ENCODE peak calls at places on chromosomes 11 and 22, in six cellular contexts. Y is SK-N-SH, M is K562, D is HCT116, L is GM12878, W is HepG2. Q is an unnamed sample. For H3K36me3, the result is how much of the 10 kb centered on the place peaks cover.

GRCh38 chr11:97269527-97269926 is 879.7 kb downstream of the JRKL start:
- DNase-seq in D (no peak), W (peak), L (no peak), M (no peak), Y (peak), Q (no peak)

GRCh38 chr22:27629908-27630733 is 171.4 kb downstream of the MN1 start:
- DNase-seq in Y (no peak), D (no peak), W (no peak), M (no peak), L (no peak), Q (no peak)

GRCh38 chr11:77636738-77637344 is 753 bp downstream of the CLNS1A start:
- DNase-seq in L (no peak), M (peak), D (no peak), W (no peak), Y (peak), Q (no peak)

GRCh38 chr22:22810018-22810427 is 77.6 kb upstream of the IGLL5 start:
- DNase-seq in M (peak), L (no peak), Y (peak), W (peak), D (peak), Q (no peak)

GRCh38 chr22:36863281-36863680 is 2.5 kb downstream of the NCF4 start:
- DNase-seq in Y (no peak), L (no peak), M (no peak), W (no peak), D (no peak), Q (no peak)

GRCh38 chr11:69171476-69171875 is 15.7 kb downstream of the SMIM38 start:
- DNase-seq in L (no peak), Y (no peak), W (no peak), M (no peak), D (no peak), Q (no peak)

GRCh38 chr11:35253237-35253636 is 114.3 kb downstream of the CD44 start:
- DNase-seq in M (no peak), W (no peak), L (no peak), Y (no peak), D (no peak), Q (no peak)

GRCh38 chr22:28051787-28052356 is 132.8 kb upstream of the PITPNB start:
- DNase-seq in Y (peak), D (peak), M (peak), W (peak), L (no peak), Q (peak)

GRCh38 chr11:36222755-36223635 is 66.2 kb downstream of the COMMD9 start:
- DNase-seq in W (no peak), L (no peak), Y (no peak), M (no peak), D (no peak), Q (no peak)

GRCh38 chr11:2987881-2988280 is 4.2 kb downstream of the NAP1L4 start:
- DNase-seq in D (no peak), M (no peak), L (no peak), Y (no peak), W (no peak), Q (no peak)

GRCh38 chr11:77056814-77057402 is 9.9 kb upstream of the CAPN5 start:
- DNase-seq in D (no peak), Y (no peak), M (no peak), W (no peak), L (no peak), Q (no peak)

GRCh38 chr11:131408011-131408640 is 37.7 kb downstream of the NTM start:
- DNase-seq in Y (peak), M (no peak), D (no peak), W (peak), L (no peak), Q (peak)

GRCh38 chr11:44990665-44991064 is 40.0 kb upstream of the TP53I11 start:
- DNase-seq in D (no peak), Y (no peak), M (no peak), W (no peak), L (no peak), Q (no peak)

GRCh38 chr11:73760066-73760679 is 701 bp downstream of the RAB6A start:
- DNase-seq in Y (peak), D (no peak), M (peak), L (no peak), W (no peak), Q (no peak)

GRCh38 chr22:27699676-27700075 is 101.9 kb downstream of the MN1 start:
- DNase-seq in D (no peak), L (no peak), W (no peak), Y (peak), M (no peak), Q (no peak)

GRCh38 chr11:3127706-3128355 is 37.3 kb downstream of the OSBPL5 start:
- DNase-seq in Y (no peak), L (no peak), D (no peak), W (no peak), M (no peak), Q (no peak)

GRCh38 chr11:78763664-78764063 is 189.0 kb upstream of the NARS2 start:
- DNase-seq in Y (no peak), D (no peak), M (no peak), W (no peak), L (no peak), Q (no peak)

GRCh38 chr11:118715837-118716260 is 36.4 kb upstream of the TREH start:
- DNase-seq in Y (no peak), D (no peak), L (no peak), M (peak), W (no peak), Q (no peak)

GRCh38 chr22:49413551-49413950 is 414.1 kb downstream of the BRD1 start:
- DNase-seq in M (no peak), Y (no peak), W (no peak), D (no peak), L (no peak), Q (no peak)

GRCh38 chr11:111438168-111438567 is 59.1 kb upstream of the POU2AF1 start:
- DNase-seq in L (no peak), M (no peak), D (no peak), Y (no peak), W (no peak), Q (no peak)
- TF ChIP-seq REST in L (no peak), M (no peak), D (no peak), Y (no peak), W (no peak), Q (no peak)

DNA sequence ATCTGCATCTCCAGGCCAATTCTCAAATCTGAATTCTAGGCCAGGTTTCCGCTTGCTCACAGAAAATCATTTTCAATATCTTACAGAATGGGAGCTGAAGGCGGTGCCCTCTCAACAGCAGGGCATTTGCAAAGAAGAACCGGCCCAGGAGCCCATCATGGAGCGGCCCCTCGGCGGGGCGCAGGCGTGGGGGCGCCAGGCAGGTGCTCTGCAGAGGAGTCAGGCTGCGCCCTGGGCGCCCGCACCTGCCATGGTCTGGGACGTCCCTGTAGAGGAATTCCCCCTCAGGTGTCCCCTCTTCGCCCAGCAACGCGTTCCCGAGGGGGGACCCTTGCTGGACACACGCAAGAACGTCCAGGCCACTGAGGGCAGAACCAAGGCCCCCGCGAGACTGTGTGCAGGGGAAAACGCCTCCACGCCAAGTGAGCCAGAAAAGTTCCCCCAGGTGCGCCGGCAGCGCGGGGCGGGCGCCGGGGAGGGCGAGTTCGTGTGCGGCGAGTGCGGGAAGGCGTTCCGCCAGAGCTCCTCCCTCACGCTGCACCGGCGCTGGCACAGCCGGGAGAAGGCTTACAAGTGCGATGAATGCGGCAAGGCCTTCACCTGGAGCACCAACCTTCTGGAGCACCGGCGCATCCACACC is 11.5 kb downstream of the ZNF74 start:
- DNase-seq in M (no peak), W (no peak), D (no peak), L (no peak), Y (no peak), Q (no peak)
- H3K36me3 ChIP-seq in M (half or more), W (under half), D (under half), L (under half), Y (under half), Q (under half)

GRCh38 chr11:133902506-133902905 is 54.3 kb downstream of the IGSF9B start:
- DNase-seq in D (no peak), M (no peak), Y (no peak), W (no peak), L (no peak), Q (no peak)

GRCh38 chr11:133901316-133901715 is 55.5 kb downstream of the IGSF9B start:
- DNase-seq in M (no peak), W (no peak), L (no peak), Y (no peak), D (no peak), Q (no peak)

GRCh38 chr11:133900176-133901105 is 55.1 kb upstream of the SPATA19 start:
- DNase-seq in D (no peak), W (no peak), M (no peak), L (no peak), Y (no peak), Q (no peak)

GRCh38 chr11:133903056-133903455 is 53.7 kb downstream of the IGSF9B start:
- DNase-seq in L (no peak), D (no peak), M (no peak), Y (no peak), W (no peak), Q (no peak)

GRCh38 chr11:133901999-133902398 is 54.8 kb downstream of the IGSF9B start:
- DNase-seq in D (no peak), M (no peak), W (no peak), L (no peak), Y (no peak), Q (no peak)
- TF ChIP-seq SIN3A in D (no peak), M (no peak), W (no peak), L (no peak), Y (no peak), Q (no peak)

DNA sequence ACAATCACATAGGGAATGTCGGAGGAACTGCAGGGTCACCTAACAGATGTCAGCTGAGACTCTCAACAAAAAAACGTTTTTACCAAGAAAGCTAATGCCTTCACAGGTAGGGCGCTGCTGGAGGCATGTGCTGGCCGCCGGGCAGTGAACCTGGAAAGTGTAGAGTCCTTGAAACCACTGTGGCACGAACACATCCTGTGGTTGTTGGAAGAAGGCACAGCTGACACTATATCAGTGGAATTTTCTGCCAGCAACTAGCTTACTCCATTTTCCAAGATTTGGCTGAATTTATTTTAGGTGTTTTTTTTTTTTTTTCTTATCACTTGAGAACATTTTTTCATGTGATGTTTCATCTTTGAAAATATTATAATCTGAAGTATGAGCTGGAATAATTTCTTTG is 14.2 kb downstream of the TRMU start:
- DNase-seq in L (no peak), D (no peak), W (no peak), Y (no peak), M (no peak), Q (no peak)
- TF ChIP-seq REST in L (no peak), D (no peak), W (no peak), Y (no peak), M (no peak), Q (no peak)

GRCh38 chr22:24134090-24134846 is 47.0 kb upstream of the SUSD2 start:
- DNase-seq in D (no peak), W (no peak), M (no peak), L (no peak), Y (no peak), Q (no peak)
- H3K36me3 ChIP-seq in D (under half), W (half or more), M (half or more), L (under half), Y (under half), Q (under half)

GRCh38 chr11:14267861-14268635 is 90.9 kb downstream of the RRAS2 start:
- DNase-seq in W (no peak), D (no peak), M (no peak), L (no peak), Y (no peak), Q (no peak)
- TF ChIP-seq SIN3A in W (no peak), D (no peak), M (no peak), L (no peak), Y (no peak), Q (no peak)

GRCh38 chr11:113685650-113686349 is 20.3 kb downstream of the TMPRSS5 start:
- DNase-seq in D (no peak), L (peak), W (no peak), M (no peak), Y (no peak), Q (no peak)
- TF ChIP-seq REST in D (no peak), L (no peak), W (no peak), M (no peak), Y (no peak), Q (no peak)

DNA sequence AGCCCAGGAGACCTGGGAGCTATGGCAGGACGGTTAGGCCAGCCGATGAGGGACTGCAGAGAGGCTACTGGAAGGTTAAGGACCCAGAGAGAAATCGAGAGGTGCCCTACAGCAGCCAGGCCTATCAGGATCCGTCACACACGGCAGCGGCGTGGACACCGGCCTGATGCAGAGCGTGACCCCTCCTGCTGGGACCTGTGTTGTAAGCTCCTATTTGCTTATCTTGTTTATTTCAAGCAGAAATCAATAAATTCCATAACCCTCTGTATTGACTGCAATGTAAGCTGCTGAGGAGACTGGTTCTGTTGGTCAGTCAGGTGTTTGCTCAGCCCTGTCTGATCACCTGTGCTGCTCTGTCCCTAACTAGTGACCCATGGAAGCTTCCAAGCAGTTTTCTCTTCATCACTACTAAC is 39.9 kb downstream of the PPP2R1B start:
- DNase-seq in L (no peak), D (no peak), M (no peak), W (peak), Y (no peak), Q (no peak)
- H3K36me3 ChIP-seq in L (under half), D (under half), M (half or more), W (half or more), Y (under half), Q (under half)

Q was measured in Panc1.